ENCODE peak calls at places on chromosomes 11 and 22, in five cellular contexts. Q is suprapubic skin; M is psoas muscle; Y is kidney; T is CD8-positive, alpha-beta T cell. G is an unnamed sample.

GRCh38 chr11:7251836-7252682 is at the start of gene SYT9:
- DNase-seq in Y (peak; percentile 80), T (no peak), Q (peak; percentile 80), M (peak; percentile 27), G (peak; percentile 58)

GRCh38 chr11:106152013-106152412 is 74.6 kb downstream of the AASDHPPT start:
- DNase-seq in Q (no peak), M (no peak), Y (no peak), T (no peak), G (no peak)

GRCh38 chr22:23789121-23789520 is 2.4 kb downstream of the SMARCB1 start:
- DNase-seq in Y (peak; percentile 8), T (no peak), M (no peak), Q (no peak), G (no peak)

GRCh38 chr11:2912498-2912897 is 16.7 kb downstream of the PHLDA2 start:
- DNase-seq in M (no peak), Q (no peak), Y (peak; percentile 97), T (no peak), G (peak; percentile 95)

GRCh38 chr22:49934891-49935557 is 16.6 kb downstream of the CRELD2 start:
- DNase-seq in Q (no peak), T (peak; percentile 63), M (peak; percentile 92), Y (peak; percentile 98), G (peak; percentile 81)

GRCh38 chr22:38107692-38108515 is 2.6 kb downstream of the BAIAP2L2 start:
- DNase-seq in M (no peak), T (no peak), Y (peak; percentile 80), Q (no peak), G (no peak)

GRCh38 chr11:104256525-104256924 is 92.6 kb upstream of the PDGFD start:
- DNase-seq in Q (no peak), Y (no peak), M (no peak), T (no peak), G (no peak)

GRCh38 chr22:46614070-46614931 is 5.9 kb upstream of the GRAMD4 start:
- DNase-seq in Y (no peak), Q (no peak), T (peak; percentile 54), M (no peak), G (no peak)

GRCh38 chr11:113974741-113975470 is at the start of gene HTR3A:
- DNase-seq in Q (no peak), T (no peak), Y (peak; percentile 93), M (peak; percentile 30), G (no peak)

GRCh38 chr11:28797536-28797935 is 689.3 kb downstream of the METTL15 start:
- DNase-seq in T (no peak), Y (no peak), M (no peak), Q (no peak), G (no peak)

GRCh38 chr11:61152816-61153592 is 8.2 kb downstream of the VPS37C start:
- DNase-seq in T (no peak), Q (no peak), M (no peak), Y (no peak), G (no peak)

GRCh38 chr11:61154528-61154927 is 6.7 kb downstream of the VPS37C start:
- DNase-seq in Q (no peak), M (no peak), T (no peak), Y (no peak), G (no peak)

GRCh38 chr11:61155312-61155711 is 5.9 kb downstream of the VPS37C start:
- DNase-seq in T (no peak), Q (no peak), M (no peak), Y (no peak), G (peak; percentile 6)

GRCh38 chr11:61151545-61152252 is 9.5 kb downstream of the VPS37C start:
- DNase-seq in Q (no peak), T (no peak), M (no peak), Y (no peak), G (no peak)

GRCh38 chr11:61153593-61154090 is 7.6 kb downstream of the VPS37C start:
- DNase-seq in Q (no peak), M (no peak), Y (no peak), T (no peak), G (no peak)
- H3K4me3 ChIP-seq in Q (no peak overlapping the region), M (no peak overlapping the region), Y (no peak overlapping the region), T (no peak overlapping the region), G (no peak overlapping the region)

GRCh38 chr11:131796541-131796940 is 426.1 kb downstream of the NTM start:
- DNase-seq in Q (no peak), M (no peak), T (no peak), Y (no peak), G (no peak)

GRCh38 chr11:131802416-131802815 is 432.0 kb downstream of the NTM start:
- DNase-seq in T (no peak), M (no peak), Y (no peak), Q (no peak), G (no peak)

GRCh38 chr11:131796089-131796488 is 425.7 kb downstream of the NTM start:
- DNase-seq in Y (no peak), Q (no peak), M (no peak), T (no peak), G (no peak)

DNA sequence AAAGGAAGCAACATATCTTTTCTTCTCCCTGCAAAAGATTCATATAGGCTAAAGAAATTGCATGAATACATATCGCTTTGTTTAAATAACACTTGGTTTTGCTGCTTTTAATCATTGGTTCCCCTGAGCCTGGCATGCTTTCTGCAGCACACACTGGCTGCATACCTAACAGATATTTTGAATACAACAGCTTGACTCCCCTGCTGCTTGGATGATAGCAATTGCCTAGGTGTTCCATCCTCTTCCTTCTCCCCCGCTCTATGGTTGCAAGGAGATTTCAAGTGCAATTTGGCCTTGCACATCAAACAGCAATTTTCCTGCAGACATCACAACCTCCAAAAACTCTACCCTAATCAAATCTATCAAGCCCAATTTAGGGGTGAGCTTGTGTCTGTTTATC is 430.0 kb downstream of the NTM start:
- DNase-seq in Y (no peak), Q (no peak), T (no peak), M (no peak), G (no peak)
- H3K4me1 ChIP-seq in Y (no peaks in the 10 kb centered on the region), Q (no peaks in the 10 kb centered on the region), T (no peaks in the 10 kb centered on the region), M (no peaks in the 10 kb centered on the region), G (no peaks in the 10 kb centered on the region)

DNA sequence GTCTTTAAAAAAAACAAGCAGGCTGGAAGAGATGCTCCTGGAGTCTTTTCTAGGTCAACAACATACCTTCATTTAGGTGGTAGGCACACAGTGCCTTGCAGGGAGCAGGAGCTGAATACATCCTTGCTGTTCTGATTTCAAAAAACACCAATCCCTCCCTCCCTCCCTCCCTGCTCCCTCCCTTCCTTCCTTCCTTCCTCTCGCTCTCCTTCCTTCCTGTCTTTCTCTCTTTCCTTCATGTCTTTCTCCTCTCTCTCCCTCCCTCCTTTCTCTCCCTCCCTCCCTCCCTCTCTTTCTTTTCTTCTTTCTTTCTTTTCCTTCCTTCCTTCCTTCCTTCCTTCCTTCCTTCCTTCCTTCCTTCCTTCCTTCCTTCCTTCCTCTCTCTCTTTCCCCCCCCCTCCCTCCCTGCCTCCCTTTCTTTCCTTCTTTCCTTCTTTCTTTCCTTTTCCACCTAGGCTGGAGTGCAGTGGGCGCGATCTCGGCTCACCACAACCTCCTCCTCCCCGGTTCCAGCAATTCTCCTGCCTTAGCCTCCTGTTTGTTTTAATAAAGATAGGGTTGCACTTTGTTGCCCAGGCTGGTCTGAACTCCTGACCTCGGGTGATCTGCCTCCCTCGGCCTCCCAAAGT is 245.1 kb downstream of the MIAT start:
- DNase-seq in T (no peak), Y (no peak), M (no peak), Q (no peak), G (no peak)
- H3K4me3 ChIP-seq in T (no peak overlapping the region), Y (no peak overlapping the region), M (no peak overlapping the region), Q (peak overlapping the region; percentile 24), G (no peak overlapping the region)

GRCh38 chr11:9760180-9760550 is 96.3 kb downstream of the SWAP70 start:
- DNase-seq in Q (peak; percentile 95), Y (peak; percentile 96), M (peak; percentile 92), T (no peak), G (peak; percentile 68)
- H3K4me1 ChIP-seq in Q (peaks cover 70% of the 10 kb centered on the region), Y (peaks cover 20% of the 10 kb centered on the region), M (peaks cover 28% of the 10 kb centered on the region), T (peaks cover 12% of the 10 kb centered on the region), G (no peaks in the 10 kb centered on the region)

GRCh38 chr11:69010361-69010891 is 2.6 kb downstream of the MRGPRF start:
- DNase-seq in Y (no peak), Q (no peak), M (no peak), T (no peak), G (no peak)
- H3K4me3 ChIP-seq in Y (peak overlapping the region; percentile 47), Q (peak overlapping the region; percentile 44), M (peak overlapping the region; percentile 53), T (no peak overlapping the region), G (peak overlapping the region; percentile 70)

DNA sequence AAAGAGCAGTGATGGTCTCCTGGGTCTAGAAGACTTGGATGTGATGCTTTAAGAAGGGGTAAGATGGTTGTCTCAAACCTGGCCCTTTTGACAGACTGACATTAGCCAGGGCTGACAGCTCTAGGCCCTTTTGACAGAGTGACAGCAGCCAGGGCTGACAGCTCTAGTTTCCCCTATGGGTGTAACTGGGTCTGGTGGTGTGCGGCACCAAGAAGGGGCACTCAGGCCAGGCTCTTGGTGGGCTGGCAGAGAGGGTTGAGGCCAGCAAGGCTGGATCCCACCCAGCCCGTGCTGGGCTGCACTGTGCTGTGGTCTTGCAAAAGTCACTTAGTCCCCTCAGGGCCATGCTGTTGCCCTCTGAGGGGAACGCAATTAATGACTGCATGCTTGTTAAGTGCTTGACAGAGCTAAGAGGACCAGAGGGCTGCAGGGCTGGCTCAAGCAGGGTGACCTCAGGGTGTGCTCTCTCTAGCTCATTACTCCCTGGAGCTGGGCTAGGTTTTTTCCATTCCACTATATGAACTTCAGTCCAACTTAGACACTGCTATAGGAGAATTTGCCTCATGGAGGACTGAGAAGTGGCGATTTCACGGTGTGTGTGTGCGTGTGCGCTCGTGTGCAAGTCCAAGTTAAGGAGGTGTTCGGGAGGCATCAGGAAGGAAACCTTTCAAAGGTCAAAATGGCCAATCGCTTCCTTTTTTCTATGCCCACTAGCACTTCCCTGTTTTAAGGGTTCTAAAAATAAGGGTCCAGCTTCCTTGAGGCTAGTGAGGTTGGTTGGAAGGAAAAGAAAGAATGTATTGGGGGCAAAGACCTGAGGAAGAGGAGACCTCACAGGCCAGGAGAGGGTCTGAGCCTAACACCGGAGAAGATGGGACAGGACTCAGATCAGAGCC is 4.4 kb downstream of the UBASH3B start:
- DNase-seq in Q (no peak), Y (no peak), M (no peak), T (no peak), G (no peak)
- H3K4me1 ChIP-seq in Q (peaks cover 15% of the 10 kb centered on the region), Y (no peaks in the 10 kb centered on the region), M (peaks cover 4% of the 10 kb centered on the region), T (peaks cover 77% of the 10 kb centered on the region), G (no peaks in the 10 kb centered on the region)

DNA sequence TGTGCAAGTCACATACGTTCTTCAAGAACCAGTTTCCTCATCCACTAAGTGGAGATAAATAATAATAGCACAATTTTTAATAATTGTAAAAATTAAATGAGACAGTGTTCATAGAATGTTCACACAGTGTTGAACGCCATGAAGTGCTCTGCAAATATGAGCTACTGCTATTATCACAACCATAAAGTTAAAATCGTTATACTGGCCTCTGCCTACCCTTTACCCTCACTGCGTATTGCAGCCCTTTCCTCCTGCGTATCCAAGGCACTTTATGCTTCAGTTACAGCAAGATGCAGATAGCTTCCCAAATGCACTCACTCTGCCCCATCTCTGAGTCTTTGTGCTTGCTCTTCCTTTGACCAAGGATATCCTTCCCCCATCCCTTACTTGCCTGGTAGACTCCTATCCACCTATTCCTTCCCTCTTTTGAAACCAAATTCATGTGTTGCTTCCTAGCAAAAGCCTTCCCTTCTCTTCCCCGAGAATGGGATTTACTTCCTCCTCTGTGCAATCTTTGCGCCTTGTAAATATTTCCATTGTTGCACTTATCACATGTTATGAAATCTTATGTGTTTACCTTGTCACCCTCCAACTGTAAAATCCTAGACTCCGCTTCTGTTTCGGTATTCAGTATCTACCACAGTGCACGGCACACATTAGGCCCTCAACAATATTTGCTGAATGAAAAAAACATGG is 196.9 kb downstream of the ADAMTS15 start:
- DNase-seq in Q (no peak), M (no peak), Y (no peak), T (no peak), G (no peak)
- H3K4me3 ChIP-seq in Q (no peak overlapping the region), M (no peak overlapping the region), Y (no peak overlapping the region), T (no peak overlapping the region), G (no peak overlapping the region)